ENCODE peak calls at places on chromosome 2, in seven cellular contexts. One of them, this sample, is unnamed.

GRCh38 chr2:100882645-100883613 is 63.0 kb downstream of the NPAS2 start:
- DNase-seq in AG09309: no peak
- DNase-seq in AG04450: no peak
- DNase-seq in ovary: no peak
- DNase-seq in aorta: no peak
- DNase-seq in CD8-positive, alpha-beta memory T cell: no peak
- DNase-seq in RWPE1: peak; percentile 82
- DNase-seq in this sample: peak; percentile 56

GRCh38 chr2:157662401-157662800 is 33.7 kb upstream of the ACVR1C start:
- DNase-seq in ovary: no peak
- DNase-seq in aorta: no peak
- DNase-seq in AG09309: no peak
- DNase-seq in CD8-positive, alpha-beta memory T cell: no peak
- DNase-seq in RWPE1: no peak
- DNase-seq in AG04450: no peak
- DNase-seq in this sample: peak; percentile 46

GRCh38 chr2:179613701-179614100 is 247.7 kb downstream of the ZNF385B start:
- DNase-seq in AG04450: no peak
- DNase-seq in ovary: no peak
- DNase-seq in AG09309: no peak
- DNase-seq in RWPE1: no peak
- DNase-seq in CD8-positive, alpha-beta memory T cell: no peak
- DNase-seq in aorta: no peak
- DNase-seq in this sample: peak; percentile 47

GRCh38 chr2:26692814-26693286 is 328 bp downstream of the KCNK3 start:
- DNase-seq in RWPE1: no peak
- DNase-seq in AG04450: no peak
- DNase-seq in CD8-positive, alpha-beta memory T cell: no peak
- DNase-seq in ovary: no peak
- DNase-seq in AG09309: no peak
- DNase-seq in aorta: no peak
- DNase-seq in this sample: no peak

GRCh38 chr2:211487746-211488145 is 931.3 kb downstream of the CPS1 start:
- DNase-seq in AG09309: no peak
- DNase-seq in CD8-positive, alpha-beta memory T cell: no peak
- DNase-seq in aorta: no peak
- DNase-seq in RWPE1: no peak
- DNase-seq in ovary: no peak
- DNase-seq in AG04450: no peak
- DNase-seq in this sample: peak; percentile 18

GRCh38 chr2:21372654-21373053 is 248.9 kb downstream of the TDRD15 start:
- DNase-seq in AG04450: no peak
- DNase-seq in AG09309: no peak
- DNase-seq in aorta: no peak
- DNase-seq in CD8-positive, alpha-beta memory T cell: no peak
- DNase-seq in ovary: no peak
- DNase-seq in RWPE1: no peak
- DNase-seq in this sample: peak; percentile 4

GRCh38 chr2:12227941-12228608 is 481.6 kb downstream of the LPIN1 start:
- DNase-seq in CD8-positive, alpha-beta memory T cell: no peak
- DNase-seq in AG09309: peak; percentile 62
- DNase-seq in AG04450: peak; percentile 15
- DNase-seq in aorta: no peak
- DNase-seq in RWPE1: no peak
- DNase-seq in ovary: no peak
- DNase-seq in this sample: peak; percentile 70

GRCh38 chr2:164782323-164782722 is 59.3 kb downstream of the COBLL1 start:
- DNase-seq in aorta: no peak
- DNase-seq in CD8-positive, alpha-beta memory T cell: no peak
- DNase-seq in ovary: no peak
- DNase-seq in AG04450: no peak
- DNase-seq in AG09309: peak; percentile 89
- DNase-seq in RWPE1: peak; percentile 30
- DNase-seq in this sample: peak; percentile 58

GRCh38 chr2:3644891-3645605 is 13.0 kb upstream of the ALLC start:
- DNase-seq in CD8-positive, alpha-beta memory T cell: no peak
- DNase-seq in AG04450: no peak
- DNase-seq in RWPE1: no peak
- DNase-seq in aorta: no peak
- DNase-seq in ovary: no peak
- DNase-seq in AG09309: no peak
- DNase-seq in this sample: no peak

GRCh38 chr2:44801676-44802408 is 139.7 kb upstream of the SIX3 start:
- DNase-seq in ovary: no peak
- DNase-seq in aorta: no peak
- DNase-seq in RWPE1: no peak
- DNase-seq in CD8-positive, alpha-beta memory T cell: no peak
- DNase-seq in AG04450: no peak
- DNase-seq in AG09309: no peak
- DNase-seq in this sample: peak; percentile 4

GRCh38 chr2:40043191-40043590 is 264.1 kb upstream of the THUMPD2 start:
- DNase-seq in aorta: no peak
- DNase-seq in RWPE1: no peak
- DNase-seq in ovary: no peak
- DNase-seq in CD8-positive, alpha-beta memory T cell: no peak
- DNase-seq in AG04450: no peak
- DNase-seq in AG09309: no peak
- DNase-seq in this sample: peak; percentile 52

GRCh38 chr2:111178730-111179405 is 58.2 kb downstream of the BCL2L11 start:
- DNase-seq in RWPE1: no peak
- DNase-seq in ovary: no peak
- DNase-seq in CD8-positive, alpha-beta memory T cell: no peak
- DNase-seq in AG09309: no peak
- DNase-seq in aorta: no peak
- DNase-seq in AG04450: peak; percentile 8
- DNase-seq in this sample: peak; percentile 88

GRCh38 chr2:165434865-165435500 is 34.5 kb upstream of the CSRNP3 start:
- DNase-seq in RWPE1: no peak
- DNase-seq in AG09309: no peak
- DNase-seq in ovary: no peak
- DNase-seq in AG04450: no peak
- DNase-seq in aorta: no peak
- DNase-seq in CD8-positive, alpha-beta memory T cell: no peak
- DNase-seq in this sample: peak; percentile 13

GRCh38 chr2:111100765-111101162 is 19.9 kb upstream of the BCL2L11 start:
- DNase-seq in aorta: no peak
- DNase-seq in RWPE1: peak; percentile 44
- DNase-seq in ovary: no peak
- DNase-seq in AG09309: no peak
- DNase-seq in CD8-positive, alpha-beta memory T cell: no peak
- DNase-seq in AG04450: no peak
- DNase-seq in this sample: peak; percentile 86

GRCh38 chr2:42031281-42031680 is 16.5 kb upstream of the PKDCC start:
- DNase-seq in CD8-positive, alpha-beta memory T cell: no peak
- DNase-seq in aorta: no peak
- DNase-seq in AG09309: no peak
- DNase-seq in AG04450: no peak
- DNase-seq in ovary: no peak
- DNase-seq in RWPE1: no peak
- DNase-seq in this sample: no peak

GRCh38 chr2:218858138-218858445 is 1.5 kb upstream of the WNT6 start:
- DNase-seq in CD8-positive, alpha-beta memory T cell: no peak
- DNase-seq in aorta: no peak
- DNase-seq in AG09309: no peak
- DNase-seq in ovary: no peak
- DNase-seq in AG04450: no peak
- DNase-seq in RWPE1: no peak
- DNase-seq in this sample: no peak

GRCh38 chr2:71530246-71530986 is 77.1 kb downstream of the DYSF start:
- DNase-seq in aorta: peak; percentile 33
- DNase-seq in CD8-positive, alpha-beta memory T cell: no peak
- DNase-seq in ovary: no peak
- DNase-seq in RWPE1: peak; percentile 57
- DNase-seq in AG04450: no peak
- DNase-seq in AG09309: no peak
- DNase-seq in this sample: peak; percentile 36

GRCh38 chr2:231452799-231453508 is 11.3 kb downstream of the NCL start:
- DNase-seq in aorta: no peak
- DNase-seq in RWPE1: no peak
- DNase-seq in AG09309: no peak
- DNase-seq in CD8-positive, alpha-beta memory T cell: no peak
- DNase-seq in ovary: no peak
- DNase-seq in AG04450: no peak
- DNase-seq in this sample: no peak

GRCh38 chr2:11750917-11751316 is 4.5 kb downstream of the LPIN1 start:
- DNase-seq in AG04450: no peak
- DNase-seq in CD8-positive, alpha-beta memory T cell: peak; percentile 12
- DNase-seq in aorta: no peak
- DNase-seq in AG09309: no peak
- DNase-seq in ovary: no peak
- DNase-seq in RWPE1: peak; percentile 41
- DNase-seq in this sample: peak; percentile 71

GRCh38 chr2:218734190-218734975 is 23.7 kb downstream of the TTLL4 start:
- DNase-seq in ovary: no peak
- DNase-seq in aorta: no peak
- DNase-seq in CD8-positive, alpha-beta memory T cell: no peak
- DNase-seq in AG04450: no peak
- DNase-seq in AG09309: no peak
- DNase-seq in RWPE1: no peak
- DNase-seq in this sample: no peak

GRCh38 chr2:71125506-71126294 is 4.3 kb downstream of the MCEE start:
- DNase-seq in RWPE1: no peak
- DNase-seq in CD8-positive, alpha-beta memory T cell: no peak
- DNase-seq in AG09309: no peak
- DNase-seq in AG04450: no peak
- DNase-seq in aorta: no peak
- DNase-seq in ovary: no peak
- DNase-seq in this sample: no peak

GRCh38 chr2:86598966-86599365 is 24.7 kb downstream of the RNF103 start:
- DNase-seq in RWPE1: peak; percentile 45
- DNase-seq in CD8-positive, alpha-beta memory T cell: no peak
- DNase-seq in aorta: no peak
- DNase-seq in AG09309: no peak
- DNase-seq in AG04450: no peak
- DNase-seq in ovary: no peak
- DNase-seq in this sample: peak; percentile 5

GRCh38 chr2:217551229-217551909 is 451.4 kb downstream of the TNS1 start:
- DNase-seq in RWPE1: no peak
- DNase-seq in AG09309: no peak
- DNase-seq in AG04450: peak; percentile 46
- DNase-seq in ovary: no peak
- DNase-seq in aorta: no peak
- DNase-seq in CD8-positive, alpha-beta memory T cell: no peak
- DNase-seq in this sample: peak; percentile 61

GRCh38 chr2:226121339-226121738 is 678.3 kb downstream of the IRS1 start:
- DNase-seq in aorta: no peak
- DNase-seq in RWPE1: no peak
- DNase-seq in AG04450: no peak
- DNase-seq in AG09309: no peak
- DNase-seq in CD8-positive, alpha-beta memory T cell: no peak
- DNase-seq in ovary: no peak
- DNase-seq in this sample: no peak

GRCh38 chr2:2275451-2275850 is 55.6 kb downstream of the MYT1L start:
- DNase-seq in aorta: no peak
- DNase-seq in AG04450: no peak
- DNase-seq in ovary: no peak
- DNase-seq in RWPE1: no peak
- DNase-seq in AG09309: no peak
- DNase-seq in CD8-positive, alpha-beta memory T cell: no peak
- DNase-seq in this sample: no peak

GRCh38 chr2:236177967-236178909 is 10.1 kb upstream of the GBX2 start:
- DNase-seq in aorta: peak; percentile 67
- DNase-seq in RWPE1: peak; percentile 66
- DNase-seq in CD8-positive, alpha-beta memory T cell: no peak
- DNase-seq in AG04450: no peak
- DNase-seq in ovary: peak; percentile 33
- DNase-seq in AG09309: no peak
- DNase-seq in this sample: peak; percentile 28

GRCh38 chr2:44450806-44451205 is 89.1 kb downstream of the CAMKMT start:
- DNase-seq in RWPE1: no peak
- DNase-seq in CD8-positive, alpha-beta memory T cell: no peak
- DNase-seq in AG04450: no peak
- DNase-seq in AG09309: no peak
- DNase-seq in ovary: no peak
- DNase-seq in aorta: no peak
- DNase-seq in this sample: peak; percentile 37

GRCh38 chr2:38966678-38967077 is 77.0 kb downstream of the ARHGEF33 start:
- DNase-seq in RWPE1: no peak
- DNase-seq in CD8-positive, alpha-beta memory T cell: no peak
- DNase-seq in ovary: no peak
- DNase-seq in aorta: no peak
- DNase-seq in AG04450: no peak
- DNase-seq in AG09309: no peak
- DNase-seq in this sample: no peak

GRCh38 chr2:233473878-233474277 is 92.7 kb downstream of the USP40 start:
- DNase-seq in AG04450: no peak
- DNase-seq in RWPE1: no peak
- DNase-seq in aorta: no peak
- DNase-seq in ovary: no peak
- DNase-seq in AG09309: no peak
- DNase-seq in CD8-positive, alpha-beta memory T cell: no peak
- DNase-seq in this sample: no peak

GRCh38 chr2:1277634-1278033 is 135.6 kb upstream of the TPO start:
- DNase-seq in ovary: no peak
- DNase-seq in AG04450: no peak
- DNase-seq in AG09309: no peak
- DNase-seq in CD8-positive, alpha-beta memory T cell: no peak
- DNase-seq in aorta: no peak
- DNase-seq in RWPE1: no peak
- DNase-seq in this sample: no peak

GRCh38 chr2:207202645-207203044 is 36.9 kb upstream of the KLF7 start:
- DNase-seq in RWPE1: peak; percentile 15
- DNase-seq in CD8-positive, alpha-beta memory T cell: no peak
- DNase-seq in AG04450: no peak
- DNase-seq in ovary: no peak
- DNase-seq in aorta: no peak
- DNase-seq in AG09309: no peak
- DNase-seq in this sample: peak; percentile 50